ENCODE peak calls at places on chromosomes 1 and 21, in eight cellular contexts. W is memory B cell, K is HuH-7.5, J is progenitor cell of endocrine pancreas, B is DMS153, C is anterior cingulate cortex, V is T-cell, H is breast epithelium. X is an unnamed sample.

GRCh38 chr1:188188317-188188716 is 1359.6 kb downstream of the PLA2G4A start:
- DNase-seq in J (no peak), C (no peak), H (no peak), K (no peak), W (no peak), B (no peak), V (no peak), X (no peak)

GRCh38 chr1:58204284-58204683 is 342.2 kb downstream of the OMA1 start:
- DNase-seq in C (no peak), H (no peak), J (no peak), K (no peak), W (no peak), B (no peak), V (no peak), X (no peak)

GRCh38 chr1:58854576-58854975 is 70.7 kb upstream of the JUN start:
- DNase-seq in K (no peak), W (peak; percentile 9), H (no peak), B (no peak), J (no peak), V (no peak), C (no peak), X (no peak)

GRCh38 chr1:241408170-241408569 is 51.2 kb upstream of the RGS7 start:
- DNase-seq in K (no peak), C (no peak), B (no peak), H (no peak), V (no peak), W (no peak), J (no peak), X (peak; percentile 22)

GRCh38 chr1:85617582-85618237 is 37.1 kb downstream of the CCN1 start:
- DNase-seq in C (no peak), J (no peak), H (no peak), V (no peak), K (no peak), W (no peak), B (no peak), X (peak; percentile 17)

GRCh38 chr1:109530457-109531204 is 9.0 kb upstream of the GPR61 start:
- DNase-seq in V (no peak), C (peak; percentile 35), K (no peak), W (no peak), J (no peak), B (no peak), H (no peak), X (no peak)

GRCh38 chr1:93007941-93008577 is 46.8 kb upstream of the DIPK1A start:
- DNase-seq in B (no peak), K (no peak), H (no peak), C (no peak), W (no peak), J (no peak), V (no peak), X (no peak)

GRCh38 chr1:56200446-56200845 is 378.9 kb downstream of the PLPP3 start:
- DNase-seq in W (no peak), K (no peak), B (peak; percentile 71), C (no peak), V (no peak), H (peak; percentile 55), J (no peak), X (peak; percentile 12)

GRCh38 chr1:202561726-202562442 is 148.4 kb downstream of the SYT2 start:
- DNase-seq in W (no peak), K (no peak), V (no peak), B (no peak), H (no peak), J (no peak), C (no peak), X (no peak)

GRCh38 chr1:65164633-65165032 is 16.6 kb downstream of the AK4 start:
- DNase-seq in K (no peak), V (no peak), C (no peak), H (no peak), J (no peak), B (no peak), W (no peak), X (no peak)

GRCh38 chr1:60234761-60235160 is 161.2 kb upstream of the C1orf87 start:
- DNase-seq in V (no peak), B (no peak), W (no peak), K (no peak), J (no peak), H (no peak), C (no peak), X (no peak)

GRCh38 chr21:27648560-27648959 is 681.7 kb upstream of the ADAMTS5 start:
- DNase-seq in H (no peak), K (no peak), V (no peak), W (no peak), C (no peak), J (no peak), B (no peak), X (no peak)

GRCh38 chr1:94270801-94271203 is 33.4 kb upstream of the ARHGAP29 start:
- DNase-seq in V (no peak), C (no peak), W (no peak), K (no peak), J (no peak), H (no peak), B (no peak), X (no peak)

GRCh38 chr1:72063364-72063763 is 219.0 kb downstream of the NEGR1 start:
- DNase-seq in K (no peak), H (no peak), J (no peak), B (no peak), W (no peak), C (no peak), V (no peak), X (no peak)

GRCh38 chr21:30813174-30813573 is at the start of gene KRTAP8-1:
- DNase-seq in J (no peak), C (no peak), H (no peak), V (no peak), K (no peak), B (no peak), W (no peak), X (no peak)

GRCh38 chr21:19878133-19878532 is 1120.1 kb upstream of the NCAM2 start:
- DNase-seq in W (no peak), C (no peak), K (no peak), V (no peak), J (no peak), B (no peak), H (no peak), X (no peak)

GRCh38 chr1:41733021-41733420 is 185.7 kb downstream of the HIVEP3 start:
- DNase-seq in H (no peak), B (no peak), W (no peak), V (no peak), C (no peak), J (no peak), K (no peak), X (no peak)

GRCh38 chr1:113325039-113325438 is 65.3 kb upstream of the MAGI3 start:
- DNase-seq in K (no peak), H (no peak), W (no peak), V (no peak), J (no peak), C (no peak), B (no peak), X (no peak)

GRCh38 chr1:162090378-162090777 is 20.9 kb downstream of the NOS1AP start:
- DNase-seq in K (no peak), H (no peak), J (no peak), V (no peak), B (no peak), C (no peak), W (no peak), X (no peak)

GRCh38 chr1:178702141-178702540 is 22.9 kb upstream of the RALGPS2 start:
- DNase-seq in H (no peak), W (no peak), K (no peak), B (no peak), J (no peak), C (no peak), V (no peak), X (no peak)

GRCh38 chr1:46404482-46405203 is 10.5 kb downstream of the FAAH start:
- DNase-seq in H (no peak), J (no peak), K (no peak), V (no peak), W (no peak), B (no peak), C (no peak), X (no peak)

GRCh38 chr1:36624466-36624865 is 141.8 kb upstream of the CSF3R start:
- DNase-seq in C (no peak), B (no peak), K (no peak), V (no peak), J (no peak), H (no peak), W (no peak), X (no peak)

GRCh38 chr1:171994293-171994692 is 153.0 kb downstream of the DNM3 start:
- DNase-seq in K (no peak), J (no peak), B (no peak), W (no peak), H (no peak), C (no peak), V (no peak), X (no peak)

GRCh38 chr1:53589043-53589887 is 130.1 kb downstream of the DMRTB1 start:
- DNase-seq in B (no peak), W (no peak), H (no peak), V (no peak), K (no peak), J (no peak), C (no peak), X (no peak)

GRCh38 chr1:232377494-232377770 is 252.5 kb downstream of the SIPA1L2 start:
- DNase-seq in H (no peak), W (no peak), V (no peak), J (no peak), B (no peak), K (no peak), C (no peak), X (no peak)

X was measured in NCI-H345.